ENCODE peak calls at places on chromosomes 7 and 10, in five cellular contexts. K, N, P, O and R are unnamed samples.

GRCh38 chr7:55065511-55066229 is 46.9 kb downstream of the EGFR start:
- DNase-seq in K (peak), N (no peak), P (peak), O (no peak), R (no peak)

GRCh38 chr7:31051598-31052503 is at the start of gene ADCYAP1R1:
- DNase-seq in K (peak), N (no peak), P (no peak), O (no peak), R (no peak)

GRCh38 chr7:12594122-12594897 is 23.8 kb downstream of the SCIN start:
- DNase-seq in K (no peak), N (no peak), P (no peak), O (no peak), R (no peak)

GRCh38 chr10:112687647-112688046 is 240.6 kb downstream of the VTI1A start:
- DNase-seq in K (peak), N (no peak), P (no peak), O (no peak), R (peak)

GRCh38 chr7:96135241-96135640 is 186.7 kb downstream of the SLC25A13 start:
- DNase-seq in K (no peak), N (no peak), P (peak), O (no peak), R (no peak)

GRCh38 chr7:16034353-16034752 is 347.9 kb upstream of the MEOX2 start:
- DNase-seq in K (no peak), N (no peak), P (no peak), O (no peak), R (no peak)

GRCh38 chr10:95475003-95475383 is 86.2 kb downstream of the SORBS1 start:
- DNase-seq in K (no peak), N (no peak), P (no peak), O (no peak), R (no peak)

GRCh38 chr10:72238392-72239175 is 22.5 kb upstream of the ASCC1 start:
- DNase-seq in K (no peak), N (no peak), P (no peak), O (peak), R (no peak)

GRCh38 chr7:156156734-156157408 is 344.6 kb upstream of the SHH start:
- DNase-seq in K (peak), N (no peak), P (no peak), O (peak), R (peak)

GRCh38 chr10:112173201-112173600 is 10.4 kb downstream of the GPAM start:
- DNase-seq in K (no peak), N (no peak), P (no peak), O (no peak), R (no peak)

GRCh38 chr10:77969029-77969635 is 42.6 kb upstream of the DLG5 start:
- DNase-seq in K (no peak), N (no peak), P (no peak), O (no peak), R (no peak)

GRCh38 chr7:151427705-151428392 is 12.1 kb downstream of the CRYGN start:
- DNase-seq in K (no peak), N (no peak), P (no peak), O (no peak), R (no peak)

GRCh38 chr7:137628211-137628610 is 218.6 kb downstream of the DGKI start:
- DNase-seq in K (no peak), N (no peak), P (no peak), O (no peak), R (no peak)

GRCh38 chr10:131576341-131577177 is 265.0 kb upstream of the TCERG1L start:
- DNase-seq in K (no peak), N (no peak), P (no peak), O (no peak), R (no peak)

GRCh38 chr10:70699659-70700174 is 27.4 kb downstream of the ADAMTS14 start:
- DNase-seq in K (peak), N (peak), P (no peak), O (no peak), R (no peak)

GRCh38 chr7:53418834-53419482 is 383.5 kb downstream of the POM121L12 start:
- DNase-seq in K (no peak), N (no peak), P (peak), O (no peak), R (no peak)

GRCh38 chr7:74026406-74027123 is 1.4 kb upstream of the ELN start:
- DNase-seq in K (peak), N (peak), P (no peak), O (peak), R (no peak)

GRCh38 chr7:84137812-84138211 is 56.8 kb downstream of the SEMA3A start:
- DNase-seq in K (no peak), N (no peak), P (no peak), O (no peak), R (no peak)

GRCh38 chr7:108384721-108385483 is 71.3 kb downstream of the NRCAM start:
- DNase-seq in K (no peak), N (peak), P (no peak), O (no peak), R (no peak)

GRCh38 chr10:18400911-18401260 is 250.5 kb downstream of the NSUN6 start:
- DNase-seq in K (peak), N (no peak), P (no peak), O (peak), R (no peak)

GRCh38 chr10:34786464-34786863 is 28.6 kb downstream of the PARD3 start:
- DNase-seq in K (no peak), N (no peak), P (no peak), O (no peak), R (no peak)

GRCh38 chr10:16280595-16280994 is 156.2 kb upstream of the PTER start:
- DNase-seq in K (no peak), N (no peak), P (no peak), O (no peak), R (no peak)

GRCh38 chr7:102104245-102104644 is 182.4 kb upstream of the SH2B2 start:
- DNase-seq in K (no peak), N (no peak), P (no peak), O (no peak), R (no peak)

GRCh38 chr7:29854257-29854938 is 48.1 kb downstream of the WIPF3 start:
- DNase-seq in K (peak), N (no peak), P (no peak), O (no peak), R (no peak)

GRCh38 chr7:155591055-155591750 is 44.8 kb upstream of the CNPY1 start:
- DNase-seq in K (peak), N (no peak), P (no peak), O (no peak), R (no peak)

GRCh38 chr10:29805134-29805691 is 170.4 kb upstream of the SVIL start:
- DNase-seq in K (no peak), N (no peak), P (no peak), O (no peak), R (no peak)

GRCh38 chr7:51020944-51021343 is 238.2 kb upstream of the GRB10 start:
- DNase-seq in K (no peak), N (no peak), P (no peak), O (no peak), R (no peak)
- TF ChIP-seq CTCF in K (no peak), N (no peak), P (no peak), O (no peak), R (no peak)

DNA sequence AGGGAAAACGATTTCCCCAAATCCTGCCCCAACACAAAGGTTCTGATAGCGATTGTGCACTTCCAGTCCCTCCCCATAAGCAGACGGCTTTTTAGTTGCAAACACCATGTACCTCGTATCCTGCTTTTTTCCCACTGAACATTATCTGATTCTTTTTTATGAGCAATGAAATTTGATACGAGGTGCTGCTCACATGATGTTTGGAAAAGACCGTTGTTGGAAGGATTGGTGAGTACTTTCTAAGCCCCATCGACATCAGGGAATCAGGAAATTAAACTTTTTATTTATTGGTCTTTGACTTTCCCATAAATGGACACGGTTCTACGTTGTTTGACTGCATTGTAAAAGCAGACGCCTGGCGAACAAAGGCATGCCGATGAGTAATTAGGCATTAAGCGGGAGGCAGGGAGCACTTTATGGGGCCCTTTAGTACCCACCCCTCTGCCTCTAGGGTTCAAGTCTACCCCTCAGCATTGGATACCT is 49.4 kb downstream of the TEX36 start:
- DNase-seq in K (no peak), N (no peak), P (peak), O (no peak), R (peak)
- H3K4me3 ChIP-seq in K (no peak), N (no peak), P (no peak), O (no peak), R (peak)

GRCh38 chr10:80199828-80200227 is 5.5 kb downstream of the ANXA11 start:
- DNase-seq in K (peak), N (no peak), P (no peak), O (peak), R (no peak)
- TF ChIP-seq CTCF in K (no peak), N (no peak), P (peak), O (no peak), R (no peak)

GRCh38 chr10:78972947-78973900 is 95.5 kb upstream of the ZMIZ1 start:
- DNase-seq in K (peak), N (peak), P (peak), O (peak), R (peak)

GRCh38 chr10:78973901-78974408 is 94.8 kb upstream of the ZMIZ1 start:
- DNase-seq in K (peak), N (peak), P (no peak), O (peak), R (peak)

GRCh38 chr10:78972160-78972946 is 96.4 kb upstream of the ZMIZ1 start:
- DNase-seq in K (peak), N (no peak), P (peak), O (peak), R (no peak)

GRCh38 chr10:78976825-78977760 is 91.7 kb upstream of the ZMIZ1 start:
- DNase-seq in K (no peak), N (no peak), P (no peak), O (no peak), R (no peak)

DNA sequence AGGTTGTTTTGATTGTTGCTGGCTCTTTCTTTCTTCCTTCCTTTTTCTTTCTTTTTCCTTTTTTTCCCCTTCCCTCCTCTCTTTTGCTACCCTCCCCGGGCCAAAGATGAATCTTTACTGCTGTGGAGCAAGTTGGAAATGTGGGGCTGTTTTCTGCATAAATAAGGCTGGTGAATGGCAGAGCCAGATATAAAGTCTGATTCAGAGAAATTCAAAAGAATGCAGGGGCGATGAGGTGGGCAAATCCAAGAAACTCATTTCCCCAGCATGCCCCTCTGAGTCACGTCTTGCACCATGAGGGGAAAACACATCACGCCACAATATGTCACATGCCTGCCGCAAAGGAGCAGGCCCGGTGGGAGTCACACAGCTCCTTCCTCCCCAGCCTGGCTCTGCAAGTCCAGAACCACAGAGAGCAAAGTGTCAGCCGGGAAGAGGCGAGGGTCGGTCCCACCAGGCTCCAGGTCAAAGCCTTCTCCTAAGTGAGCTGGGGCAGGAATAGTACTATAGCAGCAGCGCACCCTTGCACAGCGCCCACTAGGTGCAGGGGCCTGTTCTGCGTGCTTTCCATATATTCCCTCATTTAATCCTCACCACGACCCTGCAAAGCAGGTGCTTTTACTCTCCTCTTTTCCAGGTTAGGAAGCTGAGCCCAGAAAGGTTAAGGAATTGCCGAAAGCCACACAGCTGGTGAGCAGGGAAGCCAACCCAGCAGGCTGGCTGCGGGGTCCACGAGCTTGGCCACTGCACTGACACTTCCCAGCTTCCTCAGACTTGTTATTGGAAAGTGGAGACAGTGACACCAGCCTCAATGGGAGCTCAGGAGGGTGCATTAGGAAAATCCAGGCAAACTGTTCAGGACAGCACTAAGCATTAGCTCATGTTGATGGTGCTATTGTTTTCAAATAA is 94.1 kb upstream of the ZMIZ1 start:
- DNase-seq in K (peak), N (peak), P (peak), O (peak), R (peak)
- H3K4me3 ChIP-seq in K (peak), N (peak), P (peak), O (no peak), R (peak)

GRCh38 chr7:90595341-90595800 is 750 bp upstream of the CDK14 start:
- DNase-seq in K (no peak), N (no peak), P (no peak), O (no peak), R (no peak)

GRCh38 chr7:90595801-90596683 is at the start of gene CDK14:
- DNase-seq in K (peak), N (peak), P (no peak), O (peak), R (no peak)

GRCh38 chr7:90597527-90597871 is 1.4 kb downstream of the CDK14 start:
- DNase-seq in K (no peak), N (no peak), P (no peak), O (no peak), R (no peak)

GRCh38 chr7:90597879-90598278 is 1.8 kb downstream of the CDK14 start:
- DNase-seq in K (no peak), N (no peak), P (no peak), O (no peak), R (no peak)

DNA sequence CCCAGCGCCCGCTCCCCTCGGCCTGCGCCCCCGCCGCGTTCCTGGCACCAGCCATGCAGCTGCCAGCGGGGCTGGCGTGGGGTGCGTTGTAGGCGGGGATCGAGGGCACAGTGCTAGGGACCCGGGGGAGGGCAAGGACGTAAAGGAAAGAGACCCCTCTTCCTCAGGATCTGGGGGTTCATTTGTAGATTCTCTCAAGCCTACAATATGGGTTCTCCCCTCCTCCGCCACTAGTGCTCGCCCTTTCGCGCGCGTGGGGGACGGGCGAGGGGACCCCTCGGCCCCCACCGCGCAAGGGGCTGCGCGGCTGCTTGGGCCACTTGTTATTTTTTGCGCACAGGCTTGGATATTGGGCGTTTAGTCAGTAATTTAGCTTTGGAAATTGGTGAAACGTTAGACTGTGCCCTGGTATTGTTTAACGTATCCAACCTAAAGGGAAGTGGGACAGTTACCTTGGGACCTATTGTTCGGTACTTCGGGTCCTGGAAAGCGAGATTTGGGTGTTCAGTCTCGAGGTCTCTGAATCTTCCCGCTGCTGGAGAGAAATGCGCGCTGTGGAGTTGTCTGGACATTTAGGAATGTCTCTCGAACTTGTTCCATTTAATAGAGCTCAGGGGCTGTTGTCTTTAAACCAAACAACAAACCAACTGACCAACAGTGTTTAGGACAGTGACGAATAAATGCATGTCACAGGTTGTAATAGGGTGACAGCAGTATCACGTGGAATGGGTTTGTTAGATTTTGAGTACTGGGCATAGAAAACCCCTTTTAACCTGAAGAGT is 815 bp downstream of the CDK14 start:
- DNase-seq in K (peak), N (no peak), P (no peak), O (peak), R (no peak)
- TF ChIP-seq CTCF in K (no peak), N (no peak), P (no peak), O (no peak), R (peak)

GRCh38 chr7:81682873-81683272 is 87.0 kb downstream of the HGF start:
- DNase-seq in K (no peak), N (no peak), P (no peak), O (no peak), R (no peak)

GRCh38 chr7:81685263-81685868 is 84.5 kb downstream of the HGF start:
- DNase-seq in K (no peak), N (no peak), P (no peak), O (no peak), R (no peak)

GRCh38 chr7:81687062-81687461 is 82.8 kb downstream of the HGF start:
- DNase-seq in K (no peak), N (no peak), P (no peak), O (no peak), R (no peak)

GRCh38 chr7:81688622-81689411 is 81.0 kb downstream of the HGF start:
- DNase-seq in K (no peak), N (no peak), P (no peak), O (no peak), R (no peak)

GRCh38 chr7:81684513-81685262 is 85.2 kb downstream of the HGF start:
- DNase-seq in K (peak), N (no peak), P (peak), O (peak), R (no peak)
- H3K4me3 ChIP-seq in K (no peak), N (no peak), P (no peak), O (no peak), R (no peak)

GRCh38 chr10:53453196-53453595 is 680.6 kb upstream of the MBL2 start:
- DNase-seq in K (no peak), N (no peak), P (no peak), O (no peak), R (no peak)
- TF ChIP-seq CTCF in K (peak), N (peak), P (peak), O (no peak), R (peak)

DNA sequence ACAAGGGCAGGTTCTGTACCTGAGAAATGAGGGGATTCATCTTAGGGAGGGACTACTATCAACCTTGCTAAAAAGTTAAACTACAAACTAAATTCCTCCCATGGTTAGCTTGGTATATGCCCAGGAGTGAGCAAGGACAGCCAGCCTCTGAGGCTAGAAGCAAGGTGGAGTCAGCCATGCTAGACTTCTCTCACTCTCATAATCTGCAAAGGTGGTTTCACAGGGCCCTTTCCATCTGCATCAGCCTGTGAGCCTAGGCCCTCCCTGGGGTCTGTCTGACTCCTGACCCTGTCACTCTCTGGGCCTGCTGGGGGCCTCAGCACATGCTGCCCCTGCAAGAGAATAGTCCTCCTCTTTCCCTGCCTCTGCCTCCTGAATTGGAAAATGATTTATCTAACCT is 66.1 kb downstream of the ABCA13 start:
- DNase-seq in K (no peak), N (no peak), P (no peak), O (no peak), R (no peak)
- H3K4me3 ChIP-seq in K (no peak), N (no peak), P (no peak), O (no peak), R (no peak)

DNA sequence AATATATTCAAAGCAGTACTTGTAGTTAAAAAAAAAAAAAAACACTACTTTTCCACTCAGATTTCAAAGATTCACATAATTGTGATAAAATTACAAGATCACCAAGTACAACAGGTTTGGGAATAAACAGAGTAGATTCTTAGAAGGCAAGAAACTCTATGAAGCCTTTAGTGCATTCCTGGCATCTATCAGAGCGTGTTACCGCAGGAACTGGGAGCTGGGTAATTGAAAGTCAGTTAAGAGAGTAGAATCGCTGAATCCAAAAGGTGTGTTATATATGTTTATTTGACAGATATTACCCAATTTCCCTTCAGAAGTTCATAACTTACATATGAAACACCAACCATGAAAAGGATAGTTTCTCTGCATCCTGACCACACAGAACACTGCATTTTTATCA is 159.2 kb upstream of the PLXNA4 start:
- DNase-seq in K (no peak), N (no peak), P (no peak), O (no peak), R (no peak)
- TF ChIP-seq CTCF in K (no peak), N (no peak), P (no peak), O (no peak), R (no peak)